ENCODE peak calls at places on chromosomes 13 and 19, in eight cellular contexts. C is stimulated activated CD8-positive, alpha-beta memory T cell treated with anti-CD3 and anti-CD28 coated beads, Interleukin-4, amount 100 ng/mL, for 24 hours; K is NT2/D1; Q is A549; J is NCI-H774; N is fibroblast of the aortic adventitia; H is iPS-NIHi11; X is DMS53. I is an unnamed sample.
A peak's percentile ranks its signal among the peaks of the same experiment; 100 is the strongest.

GRCh38 chr19:611506-611869 is 21.8 kb downstream of the HCN2 start:
- DNase-seq in C (peak; percentile 55), K (no peak), Q (no peak), J (no peak), N (peak; percentile 57), H (no peak), X (no peak), I (no peak)

GRCh38 chr19:41410655-41411054 is 13.0 kb downstream of the BCKDHA start:
- DNase-seq in C (no peak), K (no peak), Q (no peak), J (no peak), N (no peak), H (no peak), X (no peak), I (no peak)

GRCh38 chr13:101626925-101627555 is 174.6 kb downstream of the ITGBL1 start:
- DNase-seq in C (peak; percentile 25), K (no peak), Q (no peak), J (no peak), N (peak; percentile 50), H (no peak), X (peak; percentile 21), I (no peak)

GRCh38 chr13:73633817-73634449 is 500.3 kb downstream of the KLF12 start:
- DNase-seq in C (no peak), K (peak; percentile 22), Q (no peak), J (no peak), N (no peak), H (peak; percentile 23), X (no peak), I (no peak)

GRCh38 chr13:27005976-27006518 is 165.6 kb downstream of the USP12 start:
- DNase-seq in C (no peak), K (no peak), Q (no peak), J (no peak), N (no peak), H (no peak), X (peak; percentile 79), I (no peak)

GRCh38 chr19:1851581-1852293 is 3.5 kb upstream of the REXO1 start:
- DNase-seq in C (no peak), K (no peak), Q (no peak), J (no peak), N (no peak), H (no peak), X (no peak), I (no peak)

GRCh38 chr13:114082849-114083645 is 49.4 kb downstream of the RASA3 start:
- DNase-seq in C (no peak), K (no peak), Q (no peak), J (no peak), N (no peak), H (no peak), X (no peak), I (no peak)

GRCh38 chr13:113742000-113742441 is 17.0 kb upstream of the TMEM255B start:
- DNase-seq in C (no peak), K (no peak), Q (peak; percentile 24), J (no peak), N (peak; percentile 49), H (peak; percentile 80), X (no peak), I (no peak)

GRCh38 chr19:2277138-2277537 is 4.8 kb downstream of the PEAK3 start:
- DNase-seq in C (no peak), K (no peak), Q (no peak), J (no peak), N (no peak), H (no peak), X (no peak), I (no peak)

GRCh38 chr13:30552567-30552966 is 65.2 kb upstream of the USPL1 start:
- DNase-seq in C (no peak), K (no peak), Q (no peak), J (no peak), N (no peak), H (no peak), X (no peak), I (no peak)

GRCh38 chr19:7926727-7927604 is 1.0 kb upstream of the CTXN1 start:
- DNase-seq in C (no peak), K (no peak), Q (no peak), J (no peak), N (no peak), H (no peak), X (peak; percentile 59), I (no peak)

GRCh38 chr19:15672580-15673175 is at the start of gene CYP4F12:
- DNase-seq in C (no peak), K (no peak), Q (peak; percentile 84), J (peak; percentile 19), N (peak; percentile 35), H (no peak), X (no peak), I (no peak)

GRCh38 chr13:108360139-108360538 is 90.6 kb downstream of the TNFSF13B start:
- DNase-seq in C (no peak), K (no peak), Q (no peak), J (no peak), N (no peak), H (no peak), X (no peak), I (no peak)

GRCh38 chr19:34244611-34245299 is 9.6 kb upstream of the GARRE1 start:
- DNase-seq in C (no peak), K (no peak), Q (no peak), J (no peak), N (no peak), H (no peak), X (no peak), I (no peak)

GRCh38 chr19:2394669-2395292 is 32.6 kb downstream of the TIMM13 start:
- DNase-seq in C (no peak), K (no peak), Q (no peak), J (no peak), N (no peak), H (no peak), X (no peak), I (no peak)

GRCh38 chr19:55315956-55316525 is 9.1 kb downstream of the TMEM150B start:
- DNase-seq in C (no peak), K (no peak), Q (no peak), J (no peak), N (no peak), H (no peak), X (no peak), I (no peak)

GRCh38 chr19:13010038-13010991 is 15.0 kb downstream of the NFIX start:
- DNase-seq in C (no peak), K (no peak), Q (no peak), J (no peak), N (peak; percentile 79), H (no peak), X (no peak), I (no peak)

GRCh38 chr13:65943024-65943423 is 1287.1 kb downstream of the PCDH9 start:
- DNase-seq in C (no peak), K (no peak), Q (no peak), J (no peak), N (peak; percentile 83), H (no peak), X (no peak), I (no peak)

GRCh38 chr19:37079238-37079637 is 1.0 kb downstream of the ZNF420 start:
- DNase-seq in C (no peak), K (no peak), Q (peak; percentile 19), J (no peak), N (no peak), H (no peak), X (no peak), I (no peak)

GRCh38 chr19:6212403-6213265 is 67.1 kb downstream of the MLLT1 start:
- DNase-seq in C (no peak), K (no peak), Q (no peak), J (no peak), N (no peak), H (peak; percentile 5), X (no peak), I (no peak)

GRCh38 chr19:6239401-6239844 is 40.4 kb downstream of the MLLT1 start:
- DNase-seq in C (no peak), K (no peak), Q (no peak), J (no peak), N (peak; percentile 59), H (no peak), X (no peak), I (no peak)